ENCODE peak calls at places on chromosomes 4 and X, in five cellular contexts. One of them, this sample, is unnamed.

GRCh38 chrX:64190136-64190740 is 15.3 kb downstream of the AMER1 start:
- DNase-seq in K562: no peak
- DNase-seq in H1: no peak
- DNase-seq in GM12878: no peak
- DNase-seq in HepG2: no peak
- DNase-seq in this sample: no peak

GRCh38 chr4:87419578-87420249 is 2.7 kb upstream of the NUDT9 start:
- DNase-seq in K562: no peak
- DNase-seq in H1: no peak
- DNase-seq in GM12878: no peak
- DNase-seq in HepG2: peak; percentile 91
- DNase-seq in this sample: no peak

GRCh38 chrX:140346711-140347110 is 158.2 kb downstream of the SOX3 start:
- DNase-seq in K562: no peak
- DNase-seq in H1: no peak
- DNase-seq in GM12878: no peak
- DNase-seq in HepG2: no peak
- DNase-seq in this sample: no peak

GRCh38 chr4:2412534-2412884 is 5.9 kb downstream of the ZFYVE28 start:
- DNase-seq in K562: peak; percentile 66
- DNase-seq in H1: no peak
- DNase-seq in GM12878: no peak
- DNase-seq in HepG2: no peak
- DNase-seq in this sample: no peak

GRCh38 chr4:182175788-182176519 is 67.2 kb upstream of the TENM3 start:
- DNase-seq in K562: no peak
- DNase-seq in H1: no peak
- DNase-seq in GM12878: no peak
- DNase-seq in HepG2: no peak
- DNase-seq in this sample: no peak

GRCh38 chr4:78612398-78613005 is 60.9 kb downstream of the ANXA3 start:
- DNase-seq in K562: peak; percentile 46
- DNase-seq in H1: no peak
- DNase-seq in GM12878: no peak
- DNase-seq in HepG2: peak; percentile 21
- DNase-seq in this sample: no peak

GRCh38 chrX:109859673-109860072 is 126.6 kb upstream of the ACSL4 start:
- DNase-seq in K562: no peak
- DNase-seq in H1: no peak
- DNase-seq in GM12878: no peak
- DNase-seq in HepG2: no peak
- DNase-seq in this sample: no peak

GRCh38 chrX:130682990-130683389 is 220.0 kb downstream of the ENOX2 start:
- DNase-seq in K562: no peak
- DNase-seq in H1: no peak
- DNase-seq in GM12878: no peak
- DNase-seq in HepG2: no peak
- DNase-seq in this sample: no peak

GRCh38 chrX:131445955-131446354 is 97.9 kb upstream of the OR13H1 start:
- DNase-seq in K562: no peak
- DNase-seq in H1: no peak
- DNase-seq in GM12878: no peak
- DNase-seq in HepG2: no peak
- DNase-seq in this sample: no peak

GRCh38 chrX:290476-291166 is 9.4 kb downstream of the PLCXD1 start:
- DNase-seq in K562: no peak
- DNase-seq in H1: no peak
- DNase-seq in GM12878: no peak
- DNase-seq in HepG2: no peak
- DNase-seq in this sample: no peak

GRCh38 chr4:77104405-77105292 is 28.9 kb upstream of the CCNI start:
- DNase-seq in K562: no peak
- DNase-seq in H1: no peak
- DNase-seq in GM12878: no peak
- DNase-seq in HepG2: no peak
- DNase-seq in this sample: no peak

GRCh38 chr4:178148106-178148505 is 705.9 kb upstream of the AGA start:
- DNase-seq in K562: no peak
- DNase-seq in H1: no peak
- DNase-seq in GM12878: no peak
- DNase-seq in HepG2: no peak
- DNase-seq in this sample: no peak

GRCh38 chr4:100189820-100190642 is at the start of gene DDIT4L:
- DNase-seq in K562: peak; percentile 19
- DNase-seq in H1: no peak
- DNase-seq in GM12878: no peak
- DNase-seq in HepG2: no peak
- DNase-seq in this sample: peak; percentile 68

GRCh38 chr4:146342600-146343192 is 128.4 kb downstream of the REELD1 start:
- DNase-seq in K562: peak; percentile 28
- DNase-seq in H1: no peak
- DNase-seq in GM12878: no peak
- DNase-seq in HepG2: no peak
- DNase-seq in this sample: peak; percentile 8

GRCh38 chr4:147182041-147182440 is 236.4 kb upstream of the TTC29 start:
- DNase-seq in K562: no peak
- DNase-seq in H1: no peak
- DNase-seq in GM12878: no peak
- DNase-seq in HepG2: no peak
- DNase-seq in this sample: no peak

GRCh38 chrX:9318761-9319160 is 146.1 kb upstream of the TBL1X start:
- DNase-seq in K562: no peak
- DNase-seq in H1: no peak
- DNase-seq in GM12878: no peak
- DNase-seq in HepG2: no peak
- DNase-seq in this sample: no peak

GRCh38 chr4:138910201-138910913 is 105.2 kb upstream of the NOCT start:
- DNase-seq in K562: no peak
- DNase-seq in H1: no peak
- DNase-seq in GM12878: no peak
- DNase-seq in HepG2: no peak
- DNase-seq in this sample: no peak

GRCh38 chr4:167379433-167379832 is 145.1 kb upstream of the SPOCK3 start:
- DNase-seq in K562: no peak
- DNase-seq in H1: no peak
- DNase-seq in GM12878: no peak
- DNase-seq in HepG2: no peak
- DNase-seq in this sample: no peak

GRCh38 chr4:89640620-89641366 is 196.2 kb downstream of the SNCA start:
- DNase-seq in K562: peak; percentile 23
- DNase-seq in H1: peak; percentile 91
- DNase-seq in GM12878: no peak
- DNase-seq in HepG2: peak; percentile 80
- DNase-seq in this sample: peak; percentile 87

GRCh38 chr4:76655566-76656479 is 220.8 kb downstream of the SHROOM3 start:
- DNase-seq in K562: no peak
- DNase-seq in H1: no peak
- DNase-seq in GM12878: no peak
- DNase-seq in HepG2: no peak
- DNase-seq in this sample: no peak

GRCh38 chr4:80213117-80213815 is 16.0 kb downstream of the PRDM8 start:
- DNase-seq in K562: no peak
- DNase-seq in H1: no peak
- DNase-seq in GM12878: no peak
- DNase-seq in HepG2: no peak
- DNase-seq in this sample: no peak

GRCh38 chr4:106486533-106486932 is 118.0 kb upstream of the GIMD1 start:
- DNase-seq in K562: no peak
- DNase-seq in H1: no peak
- DNase-seq in GM12878: no peak
- DNase-seq in HepG2: no peak
- DNase-seq in this sample: no peak

GRCh38 chr4:5256416-5256815 is 205.1 kb downstream of the STK32B start:
- DNase-seq in K562: no peak
- DNase-seq in H1: no peak
- DNase-seq in GM12878: no peak
- DNase-seq in HepG2: no peak
- DNase-seq in this sample: no peak

GRCh38 chr4:139299536-139299935 is 1.8 kb upstream of the NAA15 start:
- DNase-seq in K562: no peak
- DNase-seq in H1: no peak
- DNase-seq in GM12878: no peak
- DNase-seq in HepG2: no peak
- DNase-seq in this sample: no peak

GRCh38 chrX:20274121-20274520 is 7.4 kb upstream of the RPS6KA3 start:
- DNase-seq in K562: no peak
- DNase-seq in H1: no peak
- DNase-seq in GM12878: no peak
- DNase-seq in HepG2: no peak
- DNase-seq in this sample: no peak

GRCh38 chrX:138858438-138858837 is 146.9 kb upstream of the FGF13 start:
- DNase-seq in K562: peak; percentile 52
- DNase-seq in H1: no peak
- DNase-seq in GM12878: no peak
- DNase-seq in HepG2: no peak
- DNase-seq in this sample: no peak

GRCh38 chrX:55056820-55057690 is 17.8 kb upstream of the PAGE2B start:
- DNase-seq in K562: no peak
- DNase-seq in H1: no peak
- DNase-seq in GM12878: no peak
- DNase-seq in HepG2: no peak
- DNase-seq in this sample: no peak

GRCh38 chr4:98568896-98569663 is 89.3 kb downstream of the TSPAN5 start:
- DNase-seq in K562: no peak
- DNase-seq in H1: no peak
- DNase-seq in GM12878: no peak
- DNase-seq in HepG2: no peak
- DNase-seq in this sample: no peak

GRCh38 chr4:98506462-98507132 is 151.8 kb downstream of the TSPAN5 start:
- DNase-seq in K562: peak; percentile 42
- DNase-seq in H1: no peak
- DNase-seq in GM12878: no peak
- DNase-seq in HepG2: no peak
- DNase-seq in this sample: peak; percentile 30

GRCh38 chr4:127759893-127760292 is 22.2 kb upstream of the HSPA4L start:
- DNase-seq in K562: no peak
- DNase-seq in H1: no peak
- DNase-seq in GM12878: no peak
- DNase-seq in HepG2: peak; percentile 7
- DNase-seq in this sample: no peak

GRCh38 chr4:89196056-89196674 is 84.8 kb downstream of the TIGD2 start:
- DNase-seq in K562: no peak
- DNase-seq in H1: no peak
- DNase-seq in GM12878: no peak
- DNase-seq in HepG2: no peak
- DNase-seq in this sample: no peak

GRCh38 chrX:19677121-19677520 is 161.8 kb upstream of the MAP3K15 start:
- DNase-seq in K562: no peak
- DNase-seq in H1: no peak
- DNase-seq in GM12878: no peak
- DNase-seq in HepG2: no peak
- DNase-seq in this sample: no peak

GRCh38 chr4:168856312-168856711 is 153.7 kb downstream of the CBR4 start:
- DNase-seq in K562: no peak
- DNase-seq in H1: no peak
- DNase-seq in GM12878: no peak
- DNase-seq in HepG2: no peak
- DNase-seq in this sample: no peak

GRCh38 chr4:76090241-76090691 is 15.8 kb downstream of the ART3 start:
- DNase-seq in K562: peak; percentile 58
- DNase-seq in H1: no peak
- DNase-seq in GM12878: no peak
- DNase-seq in HepG2: peak; percentile 13
- DNase-seq in this sample: no peak

GRCh38 chr4:119666653-119667091 is 38.1 kb upstream of the PDE5A start:
- DNase-seq in K562: no peak
- DNase-seq in H1: no peak
- DNase-seq in GM12878: no peak
- DNase-seq in HepG2: no peak
- DNase-seq in this sample: no peak

GRCh38 chr4:119661231-119661630 is 32.6 kb upstream of the PDE5A start:
- DNase-seq in K562: no peak
- DNase-seq in H1: no peak
- DNase-seq in GM12878: no peak
- DNase-seq in HepG2: no peak
- DNase-seq in this sample: no peak

GRCh38 chr4:119664168-119664907 is 35.7 kb upstream of the PDE5A start:
- DNase-seq in K562: no peak
- DNase-seq in H1: no peak
- DNase-seq in GM12878: no peak
- DNase-seq in HepG2: no peak
- DNase-seq in this sample: no peak

GRCh38 chr4:119665718-119666117 is 37.1 kb upstream of the PDE5A start:
- DNase-seq in K562: no peak
- DNase-seq in H1: no peak
- DNase-seq in GM12878: no peak
- DNase-seq in HepG2: no peak
- DNase-seq in this sample: no peak

GRCh38 chr4:119663160-119663788 is 34.7 kb upstream of the PDE5A start:
- DNase-seq in K562: no peak
- DNase-seq in H1: no peak
- DNase-seq in GM12878: no peak
- DNase-seq in HepG2: no peak
- DNase-seq in this sample: no peak
- TF ChIP-seq ATF2 in K562: no peak
- TF ChIP-seq ATF2 in H1: no peak
- TF ChIP-seq ATF2 in GM12878: no peak
- TF ChIP-seq ATF2 in HepG2: no peak
- TF ChIP-seq ATF2 in this sample: no peak

GRCh38 chr4:20474119-20474518 is 222.4 kb downstream of the SLIT2 start:
- DNase-seq in K562: no peak
- DNase-seq in H1: no peak
- DNase-seq in GM12878: no peak
- DNase-seq in HepG2: no peak
- DNase-seq in this sample: no peak
- TF ChIP-seq ATF2 in K562: no peak
- TF ChIP-seq ATF2 in H1: no peak
- TF ChIP-seq ATF2 in GM12878: no peak
- TF ChIP-seq ATF2 in HepG2: no peak
- TF ChIP-seq ATF2 in this sample: no peak

GRCh38 chr4:831483-831805 is 5.5 kb upstream of the CPLX1 start:
- DNase-seq in K562: no peak
- DNase-seq in H1: no peak
- DNase-seq in GM12878: no peak
- DNase-seq in HepG2: no peak
- DNase-seq in this sample: no peak
- TF ChIP-seq ATF2 in K562: no peak
- TF ChIP-seq ATF2 in H1: no peak
- TF ChIP-seq ATF2 in GM12878: no peak
- TF ChIP-seq ATF2 in HepG2: no peak
- TF ChIP-seq ATF2 in this sample: no peak

DNA sequence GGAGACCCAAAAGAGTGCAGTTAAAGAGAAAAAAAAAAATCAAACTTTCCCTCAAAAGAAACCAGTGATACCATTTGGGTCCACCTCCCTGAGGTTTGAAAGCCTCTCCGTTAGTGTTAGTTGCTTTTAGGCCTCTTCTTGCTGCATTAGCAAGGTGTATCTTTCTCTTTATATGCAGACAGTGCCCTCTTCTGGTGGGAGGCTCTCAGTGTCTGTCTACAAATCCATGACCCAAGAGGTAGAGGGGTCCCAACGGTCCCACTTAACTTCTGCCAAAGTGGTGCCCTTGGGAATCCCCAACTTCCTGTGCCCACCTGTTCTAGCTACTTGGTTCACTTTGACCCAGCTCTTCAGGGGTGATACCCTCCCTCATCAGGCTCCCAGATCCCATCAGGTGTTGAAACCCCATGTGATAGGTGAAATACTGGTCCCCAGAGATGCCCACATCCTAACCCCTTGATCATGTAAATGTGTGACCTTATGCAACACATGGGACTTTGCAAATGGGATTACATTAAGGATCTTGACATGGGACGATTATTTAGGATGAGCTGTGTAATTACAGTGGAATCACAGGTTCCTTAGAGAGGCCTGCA is 63.7 kb upstream of the CD99 start:
- DNase-seq in K562: peak; percentile 15
- DNase-seq in H1: no peak
- DNase-seq in GM12878: no peak
- DNase-seq in HepG2: peak; percentile 71
- DNase-seq in this sample: peak; percentile 72
- TF ChIP-seq ATF2 in K562: no peak
- TF ChIP-seq ATF2 in H1: peak; percentile 47
- TF ChIP-seq ATF2 in GM12878: no peak
- TF ChIP-seq ATF2 in HepG2: no peak
- TF ChIP-seq ATF2 in this sample: no peak